ENCODE peak calls at places on chromosomes 3 and 15, in four cellular contexts. C, S, M and T are unnamed samples.

GRCh38 chr3:171328419-171329082 is 131.7 kb downstream of the TNIK start:
- DNase-seq in M (no peak), S (peak; percentile 59), C (no peak), T (no peak)

GRCh38 chr15:25947336-25948080 is 84.4 kb upstream of the ATP10A start:
- DNase-seq in S (peak; percentile 16), C (peak; percentile 32), M (no peak), T (no peak)

GRCh38 chr15:99673118-99673517 is 60.1 kb downstream of the LYSMD4 start:
- DNase-seq in S (no peak), M (no peak), C (no peak), T (no peak)

GRCh38 chr15:66827039-66827697 is 125.1 kb downstream of the SMAD6 start:
- DNase-seq in C (no peak), S (no peak), M (no peak), T (no peak)

GRCh38 chr15:51199541-51199940 is 104.8 kb upstream of the TNFAIP8L3 start:
- DNase-seq in C (no peak), S (no peak), M (no peak), T (no peak)

GRCh38 chr3:197793246-197793645 is 2.2 kb downstream of the LRCH3 start:
- DNase-seq in S (no peak), C (no peak), M (peak; percentile 62), T (peak; percentile 57)

GRCh38 chr3:105997800-105998526 is 129.2 kb upstream of the CBLB start:
- DNase-seq in M (no peak), S (peak; percentile 59), C (peak; percentile 60), T (no peak)

GRCh38 chr3:128151758-128152274 is 1.5 kb upstream of the EEFSEC start:
- DNase-seq in M (no peak), C (peak; percentile 32), S (no peak), T (no peak)

GRCh38 chr3:76021376-76021775 is 236.0 kb upstream of the ZNF717 start:
- DNase-seq in C (no peak), S (no peak), M (no peak), T (no peak)

GRCh38 chr3:63990733-63991132 is 32.6 kb downstream of the PSMD6 start:
- DNase-seq in C (no peak), S (no peak), M (no peak), T (no peak)

GRCh38 chr3:29475854-29476253 is 195.0 kb downstream of the RBMS3 start:
- DNase-seq in S (no peak), C (no peak), M (no peak), T (no peak)

GRCh38 chr3:123026551-123027291 is 842 bp downstream of the SEMA5B start:
- DNase-seq in M (peak; percentile 62), C (peak; percentile 37), S (peak; percentile 9), T (peak; percentile 61)

DNA sequence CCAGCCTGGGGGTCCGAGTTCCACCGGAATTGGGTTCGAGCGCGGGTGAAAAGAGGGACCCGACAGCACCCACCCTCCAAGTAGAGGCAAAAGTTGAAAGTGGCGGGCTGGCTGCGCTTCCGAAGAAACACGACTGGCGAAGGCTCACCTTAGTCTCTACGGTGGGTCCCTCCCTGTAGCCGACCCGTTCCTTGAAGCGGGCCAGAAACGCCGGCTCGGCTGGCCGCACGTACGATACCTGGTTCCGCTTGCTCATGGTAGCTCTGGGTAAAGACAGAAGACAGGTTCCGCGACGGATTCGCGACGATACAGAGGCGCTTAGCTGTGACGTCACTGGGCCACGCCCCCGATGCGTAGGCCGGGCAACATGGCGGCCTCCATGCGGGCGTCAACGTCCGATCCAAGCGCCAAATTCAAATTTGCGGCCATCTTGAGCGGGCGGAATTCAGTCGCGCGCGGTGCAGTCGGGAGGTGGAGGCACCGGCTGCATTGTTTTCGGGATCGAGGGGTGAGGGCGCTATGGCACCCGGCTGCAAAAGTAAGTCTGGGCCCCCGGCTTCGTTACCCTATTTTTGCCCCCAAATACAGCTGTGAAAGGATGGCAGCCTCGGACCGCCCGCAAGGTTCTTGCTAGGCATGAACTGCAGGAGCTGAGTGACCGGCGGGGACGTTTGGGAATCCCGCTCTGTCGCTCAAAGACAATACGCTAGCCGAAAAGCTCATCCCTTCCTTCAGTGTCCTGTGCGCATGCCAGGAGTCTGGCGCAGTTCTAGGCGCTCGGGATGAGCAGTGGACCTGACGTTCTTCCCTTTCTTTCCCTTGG is at the start of the genes KIAA1143 and KIF15:
- DNase-seq in M (peak; percentile 91), S (peak; percentile 96), C (peak; percentile 98), T (peak; percentile 96)
- TF ChIP-seq CTCF in M (peak; percentile 3), S (no peak), C (no peak), T (no peak)

GRCh38 chr3:4107430-4107829 is 195.7 kb upstream of the SETMAR start:
- DNase-seq in M (no peak), C (no peak), S (no peak), T (no peak)
- TF ChIP-seq CTCF in M (no peak), C (peak; percentile 5), S (no peak), T (no peak)

GRCh38 chr3:129316121-129317013 is 37.7 kb downstream of the HMCES start:
- DNase-seq in C (peak; percentile 91), S (peak; percentile 95), M (peak; percentile 93), T (peak; percentile 88)

GRCh38 chr3:129315386-129315991 is 36.8 kb downstream of the HMCES start:
- DNase-seq in C (no peak), M (peak; percentile 55), S (peak; percentile 56), T (no peak)

GRCh38 chr3:129313415-129313982 is 34.8 kb downstream of the HMCES start:
- DNase-seq in M (no peak), C (no peak), S (no peak), T (no peak)

GRCh38 chr3:129313983-129314756 is 35.5 kb downstream of the HMCES start:
- DNase-seq in M (no peak), C (no peak), S (no peak), T (no peak)

DNA sequence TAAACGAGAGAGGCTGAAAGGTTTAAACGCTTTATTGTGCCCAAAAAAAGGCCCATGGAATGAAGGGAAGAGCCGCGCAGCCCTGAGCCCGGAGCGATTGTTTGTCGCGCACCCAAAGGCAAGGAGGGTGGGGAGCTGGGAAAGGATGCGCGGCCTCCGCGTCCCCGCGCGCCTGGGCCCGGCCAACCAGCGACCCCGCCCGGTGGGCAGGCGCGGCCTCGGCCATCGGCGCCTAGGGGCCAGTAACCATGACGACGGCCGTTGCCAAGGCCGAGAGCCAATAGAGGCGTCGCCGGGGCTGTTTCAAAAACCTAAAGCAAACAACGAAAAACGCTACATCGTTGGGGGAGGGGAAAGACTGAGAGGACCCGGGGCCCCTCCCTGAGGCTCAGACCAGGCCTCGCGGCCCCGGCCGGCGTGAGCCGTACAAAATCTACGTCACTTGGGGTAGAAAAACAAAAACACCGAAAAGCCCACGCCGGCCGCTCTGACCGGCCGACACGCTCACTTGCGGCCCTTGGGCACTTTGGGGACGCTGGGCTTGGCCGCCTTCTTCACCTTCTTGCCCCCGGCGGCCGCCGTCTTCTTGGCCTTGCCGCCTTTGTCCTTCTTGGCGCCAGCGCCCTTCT is 36.2 kb downstream of the HMCES start:
- DNase-seq in M (peak; percentile 92), C (peak; percentile 93), S (peak; percentile 95), T (peak; percentile 89)
- TF ChIP-seq CTCF in M (peak; percentile 47), C (peak; percentile 16), S (no peak), T (peak; percentile 38)

DNA sequence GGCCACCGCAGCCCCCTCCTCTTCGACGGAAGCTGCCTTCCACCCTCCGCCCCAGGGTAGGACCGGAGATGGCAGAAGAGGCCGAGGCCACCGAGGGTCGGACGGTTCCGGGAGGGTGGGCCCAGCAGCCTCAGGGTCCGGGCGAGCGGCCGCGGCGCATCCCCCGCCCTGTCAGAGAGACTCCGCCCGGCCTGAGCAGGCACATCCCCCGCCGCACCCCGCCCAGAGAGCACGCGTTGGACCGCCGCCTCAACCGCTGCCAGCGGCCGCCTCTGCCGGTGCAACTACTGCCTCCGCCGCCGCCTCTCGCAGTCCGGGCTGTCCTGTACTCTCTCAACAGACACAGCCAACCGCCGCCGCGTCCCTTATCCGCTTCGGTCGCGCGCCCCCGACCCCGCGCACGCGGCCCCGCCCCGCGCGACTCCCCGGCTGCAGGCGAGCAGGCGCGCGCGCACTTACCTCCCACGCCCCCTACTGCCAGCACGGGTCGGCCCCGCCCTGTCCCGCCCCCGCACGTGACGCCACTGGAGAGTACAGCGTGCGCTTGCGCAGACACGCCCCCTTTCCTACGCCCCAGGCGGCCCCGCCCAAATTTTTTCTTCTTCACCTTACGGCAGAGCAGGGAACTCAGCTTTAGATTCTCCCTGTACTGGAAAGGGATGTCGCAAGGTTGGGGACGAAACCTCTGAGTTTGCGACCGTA is at the start of gene MYO9A:
- DNase-seq in S (peak; percentile 99), M (peak; percentile 98), C (peak; percentile 99), T (peak; percentile 98)
- TF ChIP-seq CTCF in S (no peak), M (peak; percentile 20), C (no peak), T (peak; percentile 34)

GRCh38 chr3:14274999-14275961 is 96.7 kb downstream of the LSM3 start:
- DNase-seq in M (no peak), S (no peak), C (no peak), T (peak; percentile 55)
- TF ChIP-seq CTCF in M (peak; percentile 28), S (peak; percentile 27), C (peak; percentile 17), T (peak; percentile 8)

GRCh38 chr3:151421956-151422355 is 37.4 kb upstream of the P2RY12 start:
- DNase-seq in S (no peak), M (no peak), C (no peak), T (no peak)
- TF ChIP-seq CTCF in S (no peak), M (no peak), C (no peak), T (no peak)

GRCh38 chr3:186258968-186259367 is 103.1 kb downstream of the DGKG start:
- DNase-seq in S (no peak), C (no peak), M (no peak), T (no peak)

GRCh38 chr3:186251948-186252619 is 110.0 kb downstream of the DGKG start:
- DNase-seq in M (no peak), C (no peak), S (no peak), T (no peak)

GRCh38 chr3:186257866-186258265 is 104.2 kb downstream of the DGKG start:
- DNase-seq in C (no peak), S (no peak), M (no peak), T (no peak)

GRCh38 chr3:186254676-186255665 is 107.1 kb downstream of the DGKG start:
- DNase-seq in C (no peak), S (no peak), M (peak; percentile 61), T (peak; percentile 73)

DNA sequence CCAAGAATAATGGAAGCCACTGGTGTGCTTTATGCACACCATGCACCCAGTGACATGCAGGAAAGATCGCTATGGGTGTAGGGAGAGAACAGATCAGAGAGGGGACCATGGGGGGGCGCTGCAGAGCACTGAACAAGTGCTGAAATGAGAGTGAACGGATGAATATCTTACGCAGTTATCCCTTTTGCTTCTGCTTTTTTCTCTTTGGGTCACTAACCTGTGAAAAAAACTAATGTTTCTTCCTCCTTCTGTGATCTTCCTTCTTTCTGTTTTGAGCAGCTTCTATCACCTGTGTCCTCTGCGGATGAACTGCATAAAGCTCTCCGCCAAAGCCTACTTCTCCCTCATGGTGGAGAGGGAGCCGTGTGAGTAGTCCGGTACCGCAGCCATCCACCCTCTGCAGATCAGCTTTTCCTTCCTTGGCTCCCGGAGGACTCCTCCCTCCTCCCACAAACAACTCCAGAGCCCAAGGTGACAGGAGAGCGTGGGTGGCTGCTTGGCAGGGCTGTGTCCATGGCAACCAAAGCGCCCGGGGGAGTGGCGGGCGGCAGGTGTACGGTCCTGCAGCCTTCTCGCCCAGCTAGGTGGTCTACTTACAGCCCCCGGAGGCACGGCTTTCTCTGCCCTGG is 106.2 kb downstream of the DGKG start:
- DNase-seq in C (no peak), M (peak; percentile 65), S (peak; percentile 57), T (peak; percentile 72)
- TF ChIP-seq CTCF in C (peak; percentile 9), M (peak; percentile 63), S (peak; percentile 56), T (peak; percentile 66)